ENCODE peak calls at places on chromosomes 7 and 10, in eight cellular contexts. One of them, this sample, is unnamed.

GRCh38 chr10:8969853-8970252 is 915.4 kb downstream of the GATA3 start:
- DNase-seq in hepatocyte: no peak
- DNase-seq in tibial nerve: no peak
- DNase-seq in fibroblast of lung: no peak
- DNase-seq in A549: no peak
- DNase-seq in cardiac muscle cell: no peak
- DNase-seq in PC-3: no peak
- DNase-seq in breast epithelium: no peak
- DNase-seq in this sample: no peak

GRCh38 chr7:142689439-142690168 is 59.7 kb upstream of the PRSS1 start:
- DNase-seq in hepatocyte: no peak
- DNase-seq in tibial nerve: no peak
- DNase-seq in fibroblast of lung: no peak
- DNase-seq in A549: no peak
- DNase-seq in cardiac muscle cell: peak; percentile 16
- DNase-seq in PC-3: peak; percentile 36
- DNase-seq in breast epithelium: no peak
- DNase-seq in this sample: peak; percentile 9

GRCh38 chr10:93435621-93436385 is 46.3 kb downstream of the MYOF start:
- DNase-seq in hepatocyte: peak; percentile 44
- DNase-seq in tibial nerve: no peak
- DNase-seq in fibroblast of lung: peak; percentile 77
- DNase-seq in A549: peak; percentile 77
- DNase-seq in cardiac muscle cell: peak; percentile 82
- DNase-seq in PC-3: no peak
- DNase-seq in breast epithelium: no peak
- DNase-seq in this sample: no peak

GRCh38 chr10:108561649-108562048 is 1361.7 kb downstream of the XPNPEP1 start:
- DNase-seq in hepatocyte: no peak
- DNase-seq in tibial nerve: no peak
- DNase-seq in fibroblast of lung: peak; percentile 64
- DNase-seq in A549: no peak
- DNase-seq in cardiac muscle cell: peak; percentile 11
- DNase-seq in PC-3: peak; percentile 95
- DNase-seq in breast epithelium: no peak
- DNase-seq in this sample: no peak

GRCh38 chr10:44071479-44071878 is 313.4 kb downstream of the CXCL12 start:
- DNase-seq in hepatocyte: no peak
- DNase-seq in tibial nerve: no peak
- DNase-seq in fibroblast of lung: peak; percentile 80
- DNase-seq in A549: no peak
- DNase-seq in cardiac muscle cell: peak; percentile 81
- DNase-seq in PC-3: no peak
- DNase-seq in breast epithelium: no peak
- DNase-seq in this sample: no peak

GRCh38 chr10:90872648-90873020 is 860 bp downstream of the RPP30 start:
- DNase-seq in hepatocyte: no peak
- DNase-seq in tibial nerve: no peak
- DNase-seq in fibroblast of lung: no peak
- DNase-seq in A549: no peak
- DNase-seq in cardiac muscle cell: no peak
- DNase-seq in PC-3: no peak
- DNase-seq in breast epithelium: no peak
- DNase-seq in this sample: no peak

GRCh38 chr10:60549686-60550085 is 160.0 kb upstream of the ANK3 start:
- DNase-seq in hepatocyte: peak; percentile 15
- DNase-seq in tibial nerve: no peak
- DNase-seq in fibroblast of lung: no peak
- DNase-seq in A549: peak; percentile 48
- DNase-seq in cardiac muscle cell: peak; percentile 32
- DNase-seq in PC-3: peak; percentile 89
- DNase-seq in breast epithelium: no peak
- DNase-seq in this sample: no peak

GRCh38 chr10:103960103-103960502 is 6.8 kb upstream of the SLK start:
- DNase-seq in hepatocyte: no peak
- DNase-seq in tibial nerve: no peak
- DNase-seq in fibroblast of lung: no peak
- DNase-seq in A549: no peak
- DNase-seq in cardiac muscle cell: peak; percentile 62
- DNase-seq in PC-3: no peak
- DNase-seq in breast epithelium: no peak
- DNase-seq in this sample: no peak

GRCh38 chr7:4845740-4846142 is 16.1 kb downstream of the PAPOLB start:
- DNase-seq in hepatocyte: peak; percentile 26
- DNase-seq in tibial nerve: no peak
- DNase-seq in fibroblast of lung: no peak
- DNase-seq in A549: no peak
- DNase-seq in cardiac muscle cell: peak; percentile 65
- DNase-seq in PC-3: no peak
- DNase-seq in breast epithelium: no peak
- DNase-seq in this sample: peak; percentile 91

GRCh38 chr10:46550076-46550790 is 6.2 kb downstream of the GPRIN2 start:
- DNase-seq in hepatocyte: no peak
- DNase-seq in tibial nerve: no peak
- DNase-seq in fibroblast of lung: no peak
- DNase-seq in A549: no peak
- DNase-seq in cardiac muscle cell: no peak
- DNase-seq in PC-3: no peak
- DNase-seq in breast epithelium: peak; percentile 50
- DNase-seq in this sample: peak; percentile 6

GRCh38 chr7:66233638-66234037 is 28.5 kb downstream of the TPST1 start:
- DNase-seq in hepatocyte: no peak
- DNase-seq in tibial nerve: no peak
- DNase-seq in fibroblast of lung: no peak
- DNase-seq in A549: no peak
- DNase-seq in cardiac muscle cell: no peak
- DNase-seq in PC-3: no peak
- DNase-seq in breast epithelium: no peak
- DNase-seq in this sample: no peak

GRCh38 chr10:101645659-101646058 is 49.3 kb downstream of the FBXW4 start:
- DNase-seq in hepatocyte: no peak
- DNase-seq in tibial nerve: no peak
- DNase-seq in fibroblast of lung: no peak
- DNase-seq in A549: no peak
- DNase-seq in cardiac muscle cell: no peak
- DNase-seq in PC-3: no peak
- DNase-seq in breast epithelium: no peak
- DNase-seq in this sample: no peak

GRCh38 chr10:112246-112645 is 23.0 kb upstream of the ZMYND11 start:
- DNase-seq in hepatocyte: peak; percentile 33
- DNase-seq in tibial nerve: no peak
- DNase-seq in fibroblast of lung: peak; percentile 35
- DNase-seq in A549: no peak
- DNase-seq in cardiac muscle cell: no peak
- DNase-seq in PC-3: peak; percentile 35
- DNase-seq in breast epithelium: no peak
- DNase-seq in this sample: no peak

GRCh38 chr7:16668049-16668858 is 22.3 kb downstream of the BZW2 start:
- DNase-seq in hepatocyte: peak; percentile 91
- DNase-seq in tibial nerve: peak; percentile 65
- DNase-seq in fibroblast of lung: peak; percentile 100
- DNase-seq in A549: peak; percentile 96
- DNase-seq in cardiac muscle cell: peak; percentile 99
- DNase-seq in PC-3: peak; percentile 99
- DNase-seq in breast epithelium: peak; percentile 70
- DNase-seq in this sample: no peak

GRCh38 chr7:5422324-5423271 is 1.0 kb downstream of the TNRC18 start:
- DNase-seq in hepatocyte: peak; percentile 49
- DNase-seq in tibial nerve: no peak
- DNase-seq in fibroblast of lung: peak; percentile 30
- DNase-seq in A549: no peak
- DNase-seq in cardiac muscle cell: peak; percentile 38
- DNase-seq in PC-3: peak; percentile 44
- DNase-seq in breast epithelium: no peak
- DNase-seq in this sample: no peak

GRCh38 chr10:10796774-10797415 is 220.8 kb upstream of the CELF2 start:
- DNase-seq in hepatocyte: peak; percentile 41
- DNase-seq in tibial nerve: no peak
- DNase-seq in fibroblast of lung: peak; percentile 56
- DNase-seq in A549: no peak
- DNase-seq in cardiac muscle cell: peak; percentile 53
- DNase-seq in PC-3: peak; percentile 25
- DNase-seq in breast epithelium: no peak
- DNase-seq in this sample: no peak

DNA sequence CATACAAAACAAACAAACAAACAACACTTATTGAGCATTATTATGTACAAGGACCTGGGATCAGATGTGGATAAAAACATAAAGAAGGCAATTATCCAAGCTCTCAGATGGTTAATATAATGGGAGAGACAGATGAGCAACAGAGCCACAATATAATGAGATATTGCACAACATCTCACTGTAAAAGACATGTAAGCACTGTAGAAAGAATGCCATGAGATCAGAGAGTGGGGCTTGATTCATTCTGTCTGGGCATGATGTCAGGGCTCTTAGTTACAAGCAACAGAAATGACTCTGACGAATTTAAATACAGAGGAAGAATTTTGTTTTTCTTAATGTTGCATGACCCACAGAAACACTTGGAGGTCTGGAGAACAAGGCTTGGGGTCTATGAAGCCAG is 164.7 kb upstream of the PLXDC2 start:
- DNase-seq in hepatocyte: no peak
- DNase-seq in tibial nerve: no peak
- DNase-seq in fibroblast of lung: peak; percentile 94
- DNase-seq in A549: no peak
- DNase-seq in cardiac muscle cell: peak; percentile 90
- DNase-seq in PC-3: no peak
- DNase-seq in breast epithelium: no peak
- DNase-seq in this sample: no peak
- TF ChIP-seq CTCF in hepatocyte: no peak
- TF ChIP-seq CTCF in tibial nerve: no peak
- TF ChIP-seq CTCF in fibroblast of lung: no peak
- TF ChIP-seq CTCF in A549: no peak
- TF ChIP-seq CTCF in cardiac muscle cell: no peak
- TF ChIP-seq CTCF in PC-3: no peak
- TF ChIP-seq CTCF in breast epithelium: no peak
- TF ChIP-seq CTCF in this sample: no peak

DNA sequence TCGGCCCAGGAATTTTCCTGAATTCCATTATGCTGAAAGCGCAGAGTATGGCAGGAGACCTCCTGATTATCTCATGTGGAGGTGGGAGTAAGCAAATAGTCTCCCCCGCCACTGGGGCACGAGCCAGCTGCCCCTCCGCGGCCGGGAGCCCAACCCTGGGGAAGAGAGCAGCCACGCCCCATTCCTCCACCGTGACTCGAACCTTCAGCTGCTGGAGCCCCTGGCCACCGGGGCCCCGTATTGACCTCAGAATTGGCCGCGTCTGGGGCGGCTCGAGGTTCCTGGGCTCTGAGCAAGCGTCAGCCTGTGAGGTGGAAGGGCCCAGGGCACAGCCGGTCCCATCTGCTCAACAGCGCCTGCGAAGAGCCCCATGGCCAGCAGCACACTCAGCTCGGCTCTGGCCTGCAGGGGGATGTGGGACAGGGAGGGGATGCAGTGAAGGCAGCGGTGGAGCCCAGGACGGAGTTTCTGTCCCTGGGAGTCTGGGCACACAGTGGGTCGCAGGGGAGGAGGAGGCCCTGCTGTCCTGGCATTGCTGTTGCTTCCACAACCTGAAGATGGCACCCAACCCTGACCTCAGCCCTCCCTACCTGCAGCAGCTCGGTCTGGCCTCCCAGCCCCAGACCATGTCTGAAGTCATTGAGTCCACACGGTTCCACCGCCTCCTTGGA is 97.8 kb downstream of the CHST15 start:
- DNase-seq in hepatocyte: peak; percentile 77
- DNase-seq in tibial nerve: no peak
- DNase-seq in fibroblast of lung: peak; percentile 96
- DNase-seq in A549: peak; percentile 79
- DNase-seq in cardiac muscle cell: peak; percentile 87
- DNase-seq in PC-3: peak; percentile 76
- DNase-seq in breast epithelium: no peak
- DNase-seq in this sample: peak; percentile 74
- H3K4me3 ChIP-seq in hepatocyte: no peak overlapping the region
- H3K4me3 ChIP-seq in tibial nerve: peak overlapping the region; percentile 4
- H3K4me3 ChIP-seq in fibroblast of lung: peak overlapping the region; percentile 32
- H3K4me3 ChIP-seq in A549: peak overlapping the region; percentile 57
- H3K4me3 ChIP-seq in cardiac muscle cell: no peak overlapping the region
- H3K4me3 ChIP-seq in PC-3: peak overlapping the region; percentile 66
- H3K4me3 ChIP-seq in breast epithelium: no peak overlapping the region
- H3K4me3 ChIP-seq in this sample: peak overlapping the region; percentile 30

DNA sequence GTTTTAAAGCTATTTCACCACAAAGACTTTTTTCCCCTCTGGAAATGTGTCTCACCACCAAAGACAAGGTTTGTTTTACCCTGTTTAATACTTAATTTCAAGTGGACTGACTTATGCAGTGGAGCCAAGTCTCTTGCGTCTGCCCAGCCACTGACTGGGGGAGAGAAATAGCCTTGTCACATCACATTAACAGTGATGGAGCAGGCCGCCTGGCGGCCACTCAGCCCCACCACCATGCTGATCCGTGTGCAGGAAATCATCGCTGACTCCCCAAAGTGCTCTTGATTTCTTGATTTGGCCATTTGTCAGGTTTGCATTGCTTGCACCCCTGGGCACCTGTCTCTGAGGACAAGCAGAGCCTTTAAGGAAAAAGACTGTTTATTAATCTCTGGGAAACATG is 334.1 kb downstream of the GLRX3 start:
- DNase-seq in hepatocyte: no peak
- DNase-seq in tibial nerve: no peak
- DNase-seq in fibroblast of lung: no peak
- DNase-seq in A549: no peak
- DNase-seq in cardiac muscle cell: no peak
- DNase-seq in PC-3: no peak
- DNase-seq in breast epithelium: no peak
- DNase-seq in this sample: no peak
- H3K27ac ChIP-seq in hepatocyte: no peak overlapping the region
- H3K27ac ChIP-seq in tibial nerve: no peak overlapping the region
- H3K27ac ChIP-seq in fibroblast of lung: no peak overlapping the region
- H3K27ac ChIP-seq in A549: no peak overlapping the region
- H3K27ac ChIP-seq in cardiac muscle cell: no peak overlapping the region
- H3K27ac ChIP-seq in PC-3: no peak overlapping the region
- H3K27ac ChIP-seq in breast epithelium: no peak overlapping the region
- H3K27ac ChIP-seq in this sample: no peak overlapping the region

GRCh38 chr7:131544021-131544420 is 12.4 kb downstream of the PODXL start:
- DNase-seq in hepatocyte: no peak
- DNase-seq in tibial nerve: no peak
- DNase-seq in fibroblast of lung: no peak
- DNase-seq in A549: no peak
- DNase-seq in cardiac muscle cell: no peak
- DNase-seq in PC-3: no peak
- DNase-seq in breast epithelium: no peak
- DNase-seq in this sample: no peak

GRCh38 chr7:131546583-131547111 is 9.8 kb downstream of the PODXL start:
- DNase-seq in hepatocyte: no peak
- DNase-seq in tibial nerve: no peak
- DNase-seq in fibroblast of lung: no peak
- DNase-seq in A549: peak; percentile 72
- DNase-seq in cardiac muscle cell: no peak
- DNase-seq in PC-3: peak; percentile 48
- DNase-seq in breast epithelium: no peak
- DNase-seq in this sample: peak; percentile 66

GRCh38 chr7:131546126-131546525 is 10.3 kb downstream of the PODXL start:
- DNase-seq in hepatocyte: no peak
- DNase-seq in tibial nerve: no peak
- DNase-seq in fibroblast of lung: no peak
- DNase-seq in A549: peak; percentile 14
- DNase-seq in cardiac muscle cell: no peak
- DNase-seq in PC-3: no peak
- DNase-seq in breast epithelium: no peak
- DNase-seq in this sample: no peak

GRCh38 chr7:131543298-131543697 is 13.1 kb downstream of the PODXL start:
- DNase-seq in hepatocyte: no peak
- DNase-seq in tibial nerve: no peak
- DNase-seq in fibroblast of lung: no peak
- DNase-seq in A549: no peak
- DNase-seq in cardiac muscle cell: no peak
- DNase-seq in PC-3: no peak
- DNase-seq in breast epithelium: no peak
- DNase-seq in this sample: no peak

GRCh38 chr7:131544449-131545425 is 11.7 kb downstream of the PODXL start:
- DNase-seq in hepatocyte: no peak
- DNase-seq in tibial nerve: no peak
- DNase-seq in fibroblast of lung: peak; percentile 14
- DNase-seq in A549: peak; percentile 66
- DNase-seq in cardiac muscle cell: peak; percentile 35
- DNase-seq in PC-3: peak; percentile 19
- DNase-seq in breast epithelium: no peak
- DNase-seq in this sample: peak; percentile 43
- TF ChIP-seq CTCF in hepatocyte: peak; percentile 29
- TF ChIP-seq CTCF in tibial nerve: no peak
- TF ChIP-seq CTCF in fibroblast of lung: no peak
- TF ChIP-seq CTCF in A549: peak; percentile 46
- TF ChIP-seq CTCF in cardiac muscle cell: peak; percentile 32
- TF ChIP-seq CTCF in PC-3: peak; percentile 54
- TF ChIP-seq CTCF in breast epithelium: no peak
- TF ChIP-seq CTCF in this sample: peak; percentile 35

This sample was measured in WERI-Rb-1.